ENCODE peak calls at places on chromosomes 13 and 19, in six cellular contexts. Q is neural progenitor cell; E is mesothelial cell of epicardium; S is left ventricle myocardium inferior; H is stimulated activated CD4-positive, alpha-beta T cell treated with anti-CD3 and anti-CD28 coated beads, Interleukin-2, amount 100 ng/mL, for 48 hours; B is mucosa of gallbladder. K is an unnamed sample.

GRCh38 chr13:42548731-42549554 is 25.0 kb upstream of the TNFSF11 start:
- DNase-seq in Q (no peak), E (no peak), S (no peak), H (no peak), B (peak; percentile 27), K (peak; percentile 32)

GRCh38 chr19:40241809-40242384 is 15.4 kb upstream of the CCNP start:
- DNase-seq in Q (no peak), E (no peak), S (peak; percentile 74), H (no peak), B (peak; percentile 27), K (no peak)

GRCh38 chr13:61030445-61030844 is 385.2 kb downstream of the PCDH20 start:
- DNase-seq in Q (no peak), E (no peak), S (no peak), H (no peak), B (no peak), K (no peak)

GRCh38 chr19:13492128-13492527 is 14.2 kb downstream of the CACNA1A start:
- DNase-seq in Q (no peak), E (no peak), S (no peak), H (no peak), B (no peak), K (no peak)

GRCh38 chr13:99870541-99870940 is 101.0 kb downstream of the ZIC5 start:
- DNase-seq in Q (no peak), E (no peak), S (no peak), H (no peak), B (no peak), K (no peak)

GRCh38 chr19:4030552-4030951 is 23.0 kb downstream of the PIAS4 start:
- DNase-seq in Q (no peak), E (no peak), S (no peak), H (no peak), B (no peak), K (no peak)

GRCh38 chr13:72403396-72404010 is 323.9 kb downstream of the MZT1 start:
- DNase-seq in Q (no peak), E (no peak), S (no peak), H (no peak), B (no peak), K (no peak)

GRCh38 chr19:38251564-38252051 is 4.6 kb downstream of the PPP1R14A start:
- DNase-seq in Q (no peak), E (no peak), S (peak; percentile 71), H (no peak), B (no peak), K (no peak)

GRCh38 chr13:107069107-107069776 is 501.3 kb upstream of the ARGLU1 start:
- DNase-seq in Q (peak; percentile 12), E (no peak), S (no peak), H (no peak), B (no peak), K (no peak)

GRCh38 chr13:41459754-41460111 is 2.4 kb downstream of the RGCC start:
- DNase-seq in Q (no peak), E (no peak), S (no peak), H (no peak), B (no peak), K (no peak)

GRCh38 chr13:103236213-103236612 is 170.0 kb upstream of the SLC10A2 start:
- DNase-seq in Q (no peak), E (no peak), S (no peak), H (no peak), B (no peak), K (no peak)

GRCh38 chr19:18397242-18398202 is at the start of gene LRRC25:
- DNase-seq in Q (peak; percentile 91), E (no peak), S (peak; percentile 46), H (no peak), B (no peak), K (peak; percentile 61)

K was measured in memory B cell.